ENCODE peak calls at places on chromosomes 2 and 18, in six cellular contexts. A is colonic mucosa, C is body of pancreas, V is stomach, I is left ventricle myocardium inferior, G is lower lobe of right lung. J is an unnamed sample.

GRCh38 chr2:102357975-102358374 is 2.4 kb downstream of the IL18R1 start:
- DNase-seq in A (no peak), C (no peak), V (no peak), G (no peak), I (no peak), J (no peak)

GRCh38 chr2:217746741-217747287 is 256.0 kb downstream of the TNS1 start:
- DNase-seq in V (no peak), A (no peak), C (no peak), I (no peak), G (no peak), J (no peak)

GRCh38 chr2:95346738-95347671 is 49.9 kb downstream of the KCNIP3 start:
- DNase-seq in V (peak; percentile 25), A (peak; percentile 18), C (no peak), I (peak; percentile 34), G (no peak), J (peak; percentile 55)

GRCh38 chr2:43127208-43127940 is 99.0 kb downstream of the ZFP36L2 start:
- DNase-seq in I (peak; percentile 70), G (peak; percentile 91), A (peak; percentile 83), V (peak; percentile 80), C (peak; percentile 68), J (peak; percentile 52)

GRCh38 chr2:9205963-9206948 is at the start of gene ASAP2:
- DNase-seq in V (peak; percentile 79), A (peak; percentile 71), C (peak; percentile 65), I (peak; percentile 73), G (peak; percentile 81), J (no peak)

GRCh38 chr2:158719411-158719810 is 75.7 kb upstream of the DAPL1 start:
- DNase-seq in I (no peak), A (no peak), V (no peak), C (no peak), G (no peak), J (no peak)

GRCh38 chr2:99682280-99683060 is 192.7 kb upstream of the REV1 start:
- DNase-seq in C (no peak), G (no peak), I (no peak), V (no peak), A (no peak), J (no peak)

GRCh38 chr2:73293534-73294171 is at the start of gene EGR4:
- DNase-seq in I (no peak), V (peak; percentile 57), A (peak; percentile 45), G (peak; percentile 67), C (peak; percentile 40), J (peak; percentile 70)

GRCh38 chr2:81645750-81646301 is 1341.3 kb upstream of the LRRTM1 start:
- DNase-seq in C (no peak), A (no peak), G (no peak), I (no peak), V (no peak), J (no peak)

GRCh38 chr2:217928324-217929293 is 74.2 kb downstream of the TNS1 start:
- DNase-seq in V (no peak), G (peak; percentile 85), A (no peak), I (peak; percentile 44), C (no peak), J (no peak)

GRCh38 chr2:96359310-96359709 is 23.7 kb downstream of the NCAPH start:
- DNase-seq in G (no peak), I (peak; percentile 41), C (peak; percentile 25), A (no peak), V (no peak), J (no peak)

GRCh38 chr2:230161180-230161579 is 58.6 kb downstream of the SP110 start:
- DNase-seq in A (no peak), V (no peak), I (no peak), G (no peak), C (no peak), J (no peak)

GRCh38 chr2:37619957-37620295 is 51.5 kb downstream of the CDC42EP3 start:
- DNase-seq in A (no peak), C (no peak), I (no peak), V (no peak), G (no peak), J (no peak)

GRCh38 chr2:239669899-239670460 is 269.2 kb upstream of the HDAC4 start:
- DNase-seq in G (no peak), I (no peak), V (no peak), A (no peak), C (no peak), J (no peak)

GRCh38 chr2:138979131-138979530 is 198.9 kb upstream of the NXPH2 start:
- DNase-seq in A (no peak), G (no peak), V (no peak), I (no peak), C (no peak), J (no peak)

GRCh38 chr2:141109633-141110032 is 1021.2 kb downstream of the LRP1B start:
- DNase-seq in G (no peak), V (no peak), A (no peak), C (no peak), I (no peak), J (no peak)

GRCh38 chr2:149164296-149164695 is 125.8 kb downstream of the LYPD6B start:
- DNase-seq in A (no peak), V (no peak), I (no peak), C (no peak), G (no peak), J (no peak)

GRCh38 chr18:75678662-75679061 is 251.2 kb upstream of the SMIM21 start:
- DNase-seq in G (no peak), I (no peak), V (no peak), A (no peak), C (no peak), J (no peak)

GRCh38 chr2:186201371-186201770 is 284.7 kb upstream of the ZC3H15 start:
- DNase-seq in C (no peak), I (no peak), G (no peak), V (no peak), A (no peak), J (no peak)

GRCh38 chr18:26925313-26925712 is 59.8 kb upstream of the AQP4 start:
- DNase-seq in I (no peak), A (no peak), V (no peak), G (no peak), C (no peak), J (no peak)

GRCh38 chr18:10130626-10131025 is 216.8 kb downstream of the VAPA start:
- DNase-seq in I (no peak), C (no peak), G (no peak), V (no peak), A (no peak), J (no peak)

GRCh38 chr2:154697422-154698237 is 865 bp upstream of the KCNJ3 start:
- DNase-seq in C (peak; percentile 24), V (peak; percentile 48), I (no peak), A (peak; percentile 22), G (no peak), J (no peak)

GRCh38 chr2:218255441-218255840 is 5.4 kb upstream of the GPBAR1 start:
- DNase-seq in C (no peak), A (no peak), I (no peak), V (no peak), G (no peak), J (no peak)

GRCh38 chr2:165814473-165814872 is 20.4 kb upstream of the GALNT3 start:
- DNase-seq in I (no peak), V (no peak), C (no peak), A (no peak), G (no peak), J (no peak)

GRCh38 chr2:72744049-72744448 is 81.8 kb downstream of the EXOC6B start:
- DNase-seq in A (no peak), C (no peak), I (no peak), G (no peak), V (no peak), J (no peak)

GRCh38 chr18:35122586-35123224 is 81.5 kb downstream of the MAPRE2 start:
- DNase-seq in G (no peak), C (no peak), A (no peak), I (no peak), V (no peak), J (no peak)
- TF ChIP-seq CTCF in G (no peak), C (no peak), A (no peak), I (peak; percentile 51), V (no peak), J (no peak)

GRCh38 chr2:20027715-20028434 is 15.4 kb upstream of the MATN3 start:
- DNase-seq in G (no peak), V (no peak), C (no peak), A (no peak), I (no peak), J (no peak)
- H3K36me3 ChIP-seq in G (peaks cover 47% of the 10 kb centered on the region), V (peaks cover 33% of the 10 kb centered on the region), C (no peaks in the 10 kb centered on the region), A (no peaks in the 10 kb centered on the region), I (peaks cover 55% of the 10 kb centered on the region), J (peaks cover 50% of the 10 kb centered on the region)

GRCh38 chr2:111235192-111235591 is 114.5 kb downstream of the BCL2L11 start:
- DNase-seq in V (no peak), G (no peak), C (no peak), I (no peak), A (no peak), J (no peak)
- H3K4me3 ChIP-seq in V (no peak overlapping the region), G (no peak overlapping the region), C (no peak overlapping the region), I (no peak overlapping the region), A (no peak overlapping the region), J (no peak overlapping the region)

GRCh38 chr2:170892391-170892951 is 36.6 kb upstream of the GORASP2 start:
- DNase-seq in V (no peak), I (no peak), C (no peak), A (no peak), G (no peak), J (no peak)
- TF ChIP-seq CTCF in V (no peak), I (no peak), C (no peak), A (no peak), G (no peak), J (no peak)

DNA sequence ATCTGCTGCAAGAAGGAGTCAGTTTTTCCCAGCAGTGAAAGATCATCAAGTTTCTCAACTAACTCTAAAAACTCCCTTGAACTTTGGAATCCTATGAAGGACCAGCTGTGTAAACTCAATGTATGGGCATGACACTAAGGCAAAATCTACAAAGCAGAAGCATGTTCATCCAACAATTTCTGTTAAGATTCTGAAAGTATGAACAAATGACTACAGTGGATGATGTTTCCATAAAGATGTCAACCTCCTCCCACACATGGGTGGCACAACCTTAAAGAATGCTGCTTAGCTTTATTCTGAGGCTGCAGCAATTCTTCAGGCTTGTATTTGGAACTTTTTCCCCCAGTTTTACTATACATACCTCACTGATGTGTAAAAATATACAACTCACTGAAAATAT is 47.2 kb downstream of the WDR33 start:
- DNase-seq in C (no peak), A (no peak), V (no peak), G (no peak), I (no peak), J (no peak)
- H3K36me3 ChIP-seq in C (peaks cover 7% of the 10 kb centered on the region), A (peaks cover 4% of the 10 kb centered on the region), V (peaks cover 49% of the 10 kb centered on the region), G (peaks cover 95% of the 10 kb centered on the region), I (peaks cover 85% of the 10 kb centered on the region), J (peaks cover 97% of the 10 kb centered on the region)